ENCODE peak calls at places on chromosomes 11 and 22, in four cellular contexts. R, N, D and U are unnamed samples.

GRCh38 chr11:36456136-36456535 is 53.9 kb downstream of the TRAF6 start:
- DNase-seq in D (no peak), R (no peak), N (peak; percentile 74), U (no peak)

GRCh38 chr22:45877036-45877380 is 100.0 kb downstream of the WNT7B start:
- DNase-seq in D (no peak), R (no peak), N (no peak), U (no peak)

GRCh38 chr11:14974723-14975587 is 2.8 kb upstream of the CALCA start:
- DNase-seq in N (peak; percentile 26), R (no peak), D (no peak), U (no peak)

GRCh38 chr22:35587447-35587870 is 29.7 kb downstream of the MB start:
- DNase-seq in N (no peak), R (no peak), D (no peak), U (peak; percentile 86)

GRCh38 chr11:134382830-134383229 is 29.2 kb downstream of the B3GAT1 start:
- DNase-seq in R (no peak), D (no peak), N (no peak), U (no peak)

GRCh38 chr22:31313366-31314147 is 21.3 kb upstream of the PIK3IP1 start:
- DNase-seq in D (peak; percentile 57), R (peak; percentile 94), N (peak; percentile 61), U (peak; percentile 69)

GRCh38 chr11:103450241-103450640 is 341.0 kb downstream of the DYNC2H1 start:
- DNase-seq in D (no peak), N (no peak), R (no peak), U (no peak)

GRCh38 chr22:32911526-32911925 is 110.0 kb downstream of the TIMP3 start:
- DNase-seq in R (no peak), N (no peak), D (no peak), U (no peak)

GRCh38 chr11:112320668-112321067 is 60.0 kb upstream of the PLET1 start:
- DNase-seq in D (no peak), N (peak; percentile 88), R (peak; percentile 76), U (peak; percentile 73)

GRCh38 chr11:61532136-61533038 is 23.8 kb downstream of the LRRC10B start:
- DNase-seq in R (no peak), N (no peak), D (peak; percentile 8), U (no peak)

GRCh38 chr11:117670443-117670842 is 126.6 kb downstream of the DSCAML1 start:
- DNase-seq in D (no peak), N (no peak), R (no peak), U (no peak)

GRCh38 chr11:25094085-25094802 is 597.4 kb downstream of the LUZP2 start:
- DNase-seq in R (no peak), D (no peak), N (no peak), U (no peak)

GRCh38 chr11:46342237-46342636 is 5.0 kb upstream of the DGKZ start:
- DNase-seq in R (no peak), N (no peak), D (peak; percentile 30), U (no peak)

GRCh38 chr11:61144511-61145179 is 16.6 kb downstream of the VPS37C start:
- DNase-seq in R (peak; percentile 23), D (no peak), N (no peak), U (no peak)

GRCh38 chr11:9385288-9385902 is 943 bp downstream of the IPO7 start:
- DNase-seq in N (no peak), R (no peak), D (peak; percentile 60), U (no peak)

GRCh38 chr11:65132988-65133700 is 1.2 kb downstream of the SYVN1 start:
- DNase-seq in R (peak; percentile 54), D (peak; percentile 52), N (no peak), U (no peak)

GRCh38 chr22:42622061-42622710 is 7.5 kb upstream of the POLDIP3 start:
- DNase-seq in N (no peak), R (no peak), D (no peak), U (no peak)

GRCh38 chr11:94835571-94835970 is 67.4 kb downstream of the AMOTL1 start:
- DNase-seq in R (no peak), N (no peak), D (no peak), U (no peak)

GRCh38 chr11:103877221-103877620 is 159.2 kb upstream of the DDI1 start:
- DNase-seq in D (no peak), N (peak; percentile 1), R (no peak), U (no peak)

GRCh38 chr22:48884292-48884691 is 943.4 kb downstream of the BRD1 start:
- DNase-seq in R (peak; percentile 17), N (no peak), D (no peak), U (peak; percentile 13)

GRCh38 chr22:19799322-19800190 is 39.0 kb downstream of the TBX1 start:
- DNase-seq in D (no peak), R (peak; percentile 47), N (no peak), U (peak; percentile 94)

GRCh38 chr11:113603277-113604059 is 102.6 kb downstream of the TMPRSS5 start:
- DNase-seq in D (no peak), R (no peak), N (peak; percentile 62), U (peak; percentile 58)

GRCh38 chr11:118145285-118146227 is 7.1 kb downstream of the SCN4B start:
- DNase-seq in N (peak; percentile 35), R (peak; percentile 84), D (peak; percentile 88), U (peak; percentile 91)

GRCh38 chr22:46360097-46360496 is 24.6 kb downstream of the TRMU start:
- DNase-seq in N (no peak), D (no peak), R (no peak), U (no peak)

GRCh38 chr22:23815781-23816551 is 22.8 kb downstream of the DERL3 start:
- DNase-seq in N (no peak), R (no peak), D (no peak), U (peak; percentile 69)

GRCh38 chr22:37784829-37785495 is 22.8 kb upstream of the GCAT start:
- DNase-seq in R (no peak), D (no peak), N (no peak), U (no peak)

GRCh38 chr11:10294289-10294953 is 402 bp upstream of the SBF2 start:
- DNase-seq in R (peak; percentile 88), D (peak; percentile 36), N (peak; percentile 58), U (peak; percentile 74)

GRCh38 chr11:32297629-32298028 is 137.7 kb downstream of the WT1 start:
- DNase-seq in D (peak; percentile 69), R (no peak), N (peak; percentile 53), U (no peak)

GRCh38 chr11:6505577-6506240 is 8.6 kb downstream of the DNHD1 start:
- DNase-seq in D (peak; percentile 55), R (no peak), N (peak; percentile 84), U (no peak)

GRCh38 chr22:20178075-20178921 is 27.4 kb upstream of the CCDC188 start:
- DNase-seq in N (no peak), R (no peak), D (no peak), U (no peak)

GRCh38 chr11:114348200-114349191 is 51.8 kb downstream of the C11orf71 start:
- DNase-seq in D (peak; percentile 70), N (peak; percentile 77), R (no peak), U (no peak)

GRCh38 chr11:34639545-34639944 is 18.7 kb downstream of the EHF start:
- DNase-seq in R (no peak), N (no peak), D (no peak), U (no peak)

GRCh38 chr11:88246680-88247079 is 71.4 kb upstream of the RAB38 start:
- DNase-seq in D (no peak), N (peak; percentile 48), R (no peak), U (no peak)

GRCh38 chr22:37892566-37893338 is 13.3 kb upstream of the MICALL1 start:
- DNase-seq in N (no peak), D (no peak), R (peak; percentile 68), U (no peak)

GRCh38 chr11:68212421-68213134 is 518 bp downstream of the KMT5B start:
- DNase-seq in N (peak; percentile 67), D (peak; percentile 58), R (peak; percentile 84), U (peak; percentile 88)

GRCh38 chr11:73469401-73469800 is 93.2 kb downstream of the RELT start:
- DNase-seq in D (no peak), R (no peak), N (no peak), U (no peak)

GRCh38 chr11:41989173-41989572 is 529.7 kb upstream of the LRRC4C start:
- DNase-seq in D (no peak), N (no peak), R (no peak), U (no peak)

GRCh38 chr22:23579870-23580585 is at the start of gene IGLL1:
- DNase-seq in R (no peak), N (no peak), D (no peak), U (no peak)